ENCODE peak calls at places on chromosome 4, in eight cellular contexts. V is RWPE1; D is bronchial epithelial cell; G is mammary epithelial cell; M is ACHN; X is activated T-helper 9 cell treated with anti-CD3 and anti-CD28 coated beads, Interleukin-2, amount 50 U/mL, for 16 hours; R is KG1; S is transverse colon. B is an unnamed sample.
A peak's percentile ranks its signal among the peaks of the same experiment; 100 is the strongest.

GRCh38 chr4:145937021-145937861 is 1.4 kb downstream of the ZNF827 start:
- DNase-seq in V (peak; percentile 41), D (no peak), G (peak; percentile 42), M (peak; percentile 43), X (peak; percentile 31), R (no peak), S (peak; percentile 81), B (peak; percentile 57)

GRCh38 chr4:142846105-142846728 is at the start of gene INPP4B:
- DNase-seq in V (peak; percentile 34), D (peak; percentile 31), G (peak; percentile 63), M (peak; percentile 2), X (peak; percentile 23), R (peak; percentile 26), S (peak; percentile 41), B (peak; percentile 39)

GRCh38 chr4:77821775-77822174 is 2.6 kb upstream of the CNOT6L start:
- DNase-seq in V (no peak), D (peak; percentile 3), G (no peak), M (no peak), X (peak; percentile 9), R (no peak), S (no peak), B (no peak)

GRCh38 chr4:113869743-113870375 is 108.3 kb upstream of the CAMK2D start:
- DNase-seq in V (peak; percentile 14), D (peak; percentile 88), G (peak; percentile 90), M (peak; percentile 51), X (peak; percentile 40), R (no peak), S (no peak), B (peak; percentile 72)

GRCh38 chr4:12636191-12636590 is 847.9 kb downstream of the RAB28 start:
- DNase-seq in V (no peak), D (no peak), G (no peak), M (no peak), X (no peak), R (no peak), S (no peak), B (no peak)

GRCh38 chr4:147096667-147097604 is 151.3 kb upstream of the TTC29 start:
- DNase-seq in V (peak; percentile 42), D (peak; percentile 68), G (peak; percentile 31), M (peak; percentile 51), X (no peak), R (peak; percentile 4), S (no peak), B (peak; percentile 84)

GRCh38 chr4:185912779-185913178 is 100.8 kb upstream of the SORBS2 start:
- DNase-seq in V (peak; percentile 17), D (peak; percentile 81), G (peak; percentile 33), M (no peak), X (no peak), R (no peak), S (no peak), B (peak; percentile 56)

GRCh38 chr4:37389967-37390580 is 145.5 kb downstream of the NWD2 start:
- DNase-seq in V (peak; percentile 26), D (peak; percentile 60), G (peak; percentile 29), M (peak; percentile 60), X (no peak), R (peak; percentile 29), S (peak; percentile 31), B (peak; percentile 64)

GRCh38 chr4:6568689-6569332 is 6.2 kb upstream of the MAN2B2 start:
- DNase-seq in V (peak; percentile 38), D (peak; percentile 79), G (peak; percentile 74), M (peak; percentile 72), X (no peak), R (no peak), S (no peak), B (peak; percentile 58)

GRCh38 chr4:10164877-10165283 is 48.3 kb upstream of the WDR1 start:
- DNase-seq in V (peak; percentile 34), D (peak; percentile 51), G (no peak), M (peak; percentile 28), X (no peak), R (no peak), S (peak; percentile 55), B (peak; percentile 63)

GRCh38 chr4:1413221-1413663 is 7.0 kb upstream of the NKX1-1 start:
- DNase-seq in V (no peak), D (no peak), G (no peak), M (no peak), X (no peak), R (no peak), S (no peak), B (no peak)

GRCh38 chr4:83124079-83124780 is 9.7 kb upstream of the PLAC8 start:
- DNase-seq in V (no peak), D (no peak), G (no peak), M (no peak), X (no peak), R (peak; percentile 36), S (peak; percentile 32), B (no peak)

GRCh38 chr4:182897601-182898478 is 19.3 kb downstream of the DCTD start:
- DNase-seq in V (no peak), D (no peak), G (no peak), M (no peak), X (no peak), R (no peak), S (no peak), B (no peak)

GRCh38 chr4:149008415-149009025 is 566.3 kb upstream of the NR3C2 start:
- DNase-seq in V (no peak), D (no peak), G (no peak), M (no peak), X (no peak), R (no peak), S (no peak), B (no peak)

GRCh38 chr4:141768954-141769353 is 132.6 kb downstream of the IL15 start:
- DNase-seq in V (peak; percentile 44), D (peak; percentile 41), G (peak; percentile 34), M (no peak), X (no peak), R (no peak), S (no peak), B (peak; percentile 58)

GRCh38 chr4:168541608-168541953 is 44.7 kb downstream of the PALLD start:
- DNase-seq in V (peak; percentile 48), D (peak; percentile 81), G (peak; percentile 78), M (peak; percentile 18), X (no peak), R (no peak), S (no peak), B (peak; percentile 88)

GRCh38 chr4:159210975-159211374 is 108.1 kb downstream of the RAPGEF2 start:
- DNase-seq in V (no peak), D (no peak), G (no peak), M (no peak), X (no peak), R (no peak), S (no peak), B (no peak)

GRCh38 chr4:118348886-118349285 is 3.9 kb downstream of the PRSS12 start:
- DNase-seq in V (peak; percentile 28), D (peak; percentile 68), G (peak; percentile 39), M (no peak), X (no peak), R (no peak), S (peak; percentile 82), B (peak; percentile 31)

GRCh38 chr4:147790412-147790811 is 58.5 kb downstream of the ARHGAP10 start:
- DNase-seq in V (peak; percentile 38), D (peak; percentile 80), G (peak; percentile 34), M (no peak), X (no peak), R (no peak), S (no peak), B (peak; percentile 29)

GRCh38 chr4:23153076-23153475 is 460.3 kb downstream of the GBA3 start:
- DNase-seq in V (no peak), D (no peak), G (no peak), M (no peak), X (no peak), R (no peak), S (no peak), B (peak; percentile 76)

GRCh38 chr4:113846433-113846832 is 84.9 kb upstream of the CAMK2D start:
- DNase-seq in V (no peak), D (no peak), G (no peak), M (no peak), X (no peak), R (no peak), S (no peak), B (no peak)

GRCh38 chr4:107900067-107900466 is 31.3 kb upstream of the CYP2U1 start:
- DNase-seq in V (no peak), D (peak; percentile 30), G (no peak), M (no peak), X (no peak), R (no peak), S (no peak), B (no peak)

GRCh38 chr4:169404959-169405358 is 134.2 kb upstream of the SH3RF1 start:
- DNase-seq in V (no peak), D (peak; percentile 91), G (peak; percentile 75), M (no peak), X (no peak), R (no peak), S (no peak), B (peak; percentile 73)

GRCh38 chr4:163523791-163524365 is 29.4 kb downstream of the TMA16 start:
- DNase-seq in V (peak; percentile 5), D (peak; percentile 20), G (no peak), M (no peak), X (no peak), R (no peak), S (no peak), B (no peak)

GRCh38 chr4:122666527-122667245 is 45.8 kb upstream of the IL21 start:
- DNase-seq in V (peak; percentile 89), D (peak; percentile 97), G (peak; percentile 85), M (peak; percentile 87), X (no peak), R (no peak), S (no peak), B (peak; percentile 88)